ENCODE peak calls at places on chromosomes 5 and 9, in five cellular contexts. P, W, U, G and C are unnamed samples.

GRCh38 chr9:106738109-106738508 is 124.9 kb upstream of the ZNF462 start:
- DNase-seq in P (no peak), W (no peak), U (no peak), G (no peak), C (no peak)

GRCh38 chr9:117616436-117616835 is 87.8 kb upstream of the TLR4 start:
- DNase-seq in P (no peak), W (no peak), U (no peak), G (no peak), C (no peak)

GRCh38 chr5:90529939-90530677 is 724 bp upstream of the LYSMD3 start:
- DNase-seq in P (no peak), W (no peak), U (peak), G (peak), C (peak)

GRCh38 chr5:65172486-65173129 is 309.1 kb downstream of the ADAMTS6 start:
- DNase-seq in P (no peak), W (peak), U (no peak), G (peak), C (no peak)

GRCh38 chr9:69168709-69169217 is 5.3 kb upstream of the TJP2 start:
- DNase-seq in P (no peak), W (peak), U (peak), G (no peak), C (no peak)

GRCh38 chr9:16689352-16689938 is 181.0 kb downstream of the BNC2 start:
- DNase-seq in P (no peak), W (no peak), U (no peak), G (no peak), C (no peak)

GRCh38 chr9:129282308-129283211 is 104.5 kb upstream of the IER5L start:
- DNase-seq in P (no peak), W (no peak), U (peak), G (no peak), C (no peak)

GRCh38 chr5:148335259-148335658 is at the start of gene SPINK9:
- DNase-seq in P (no peak), W (no peak), U (no peak), G (no peak), C (no peak)

GRCh38 chr9:95018099-95018927 is 291.8 kb downstream of the AOPEP start:
- DNase-seq in P (no peak), W (no peak), U (peak), G (no peak), C (no peak)

GRCh38 chr9:37511006-37511714 is 25.4 kb downstream of the POLR1E start:
- DNase-seq in P (peak), W (no peak), U (peak), G (no peak), C (no peak)

GRCh38 chr5:121108725-121109124 is 644.6 kb downstream of the PRR16 start:
- DNase-seq in P (peak), W (no peak), U (no peak), G (no peak), C (no peak)

GRCh38 chr5:9058161-9058560 is 487.7 kb downstream of the SEMA5A start:
- DNase-seq in P (no peak), W (no peak), U (no peak), G (no peak), C (no peak)

GRCh38 chr5:76718381-76718832 is 2.5 kb downstream of the F2R start:
- DNase-seq in P (no peak), W (no peak), U (no peak), G (no peak), C (no peak)

GRCh38 chr9:110255417-110256141 is 728 bp downstream of the TXN start:
- DNase-seq in P (no peak), W (peak), U (peak), G (no peak), C (peak)

GRCh38 chr5:103475629-103476240 is 86.9 kb downstream of the NUDT12 start:
- DNase-seq in P (no peak), W (no peak), U (peak), G (no peak), C (no peak)

GRCh38 chr9:126533911-126534300 is 79.8 kb upstream of the LMX1B start:
- DNase-seq in P (no peak), W (no peak), U (no peak), G (no peak), C (no peak)

GRCh38 chr5:76082790-76083554 is at the start of gene SV2C:
- DNase-seq in P (no peak), W (peak), U (no peak), G (no peak), C (peak)

GRCh38 chr5:157180374-157181264 is at the start of gene ITK:
- DNase-seq in P (no peak), W (no peak), U (no peak), G (no peak), C (no peak)

GRCh38 chr9:109381011-109381729 is 60.3 kb upstream of the EPB41L4B start:
- DNase-seq in P (no peak), W (no peak), U (peak), G (no peak), C (peak)

GRCh38 chr9:16572005-16572727 is 298.3 kb downstream of the BNC2 start:
- DNase-seq in P (no peak), W (no peak), U (no peak), G (no peak), C (no peak)

GRCh38 chr9:3441197-3441816 is 84.5 kb downstream of the RFX3 start:
- DNase-seq in P (no peak), W (no peak), U (peak), G (peak), C (no peak)

GRCh38 chr5:65103674-65104035 is 334.9 kb downstream of the CWC27 start:
- DNase-seq in P (no peak), W (no peak), U (no peak), G (no peak), C (no peak)

GRCh38 chr5:169584998-169585451 is 1.5 kb downstream of the SPDL1 start:
- DNase-seq in P (no peak), W (no peak), U (no peak), G (no peak), C (no peak)

GRCh38 chr9:20985851-20986600 is 45.4 kb downstream of the HACD4 start:
- DNase-seq in P (no peak), W (no peak), U (no peak), G (no peak), C (no peak)

GRCh38 chr5:160198148-160198545 is 31.2 kb upstream of the FABP6 start:
- DNase-seq in P (no peak), W (no peak), U (no peak), G (no peak), C (no peak)

GRCh38 chr9:124881138-124881743 is 19.3 kb downstream of the ARPC5L start:
- DNase-seq in P (no peak), W (no peak), U (no peak), G (no peak), C (no peak)

GRCh38 chr9:77085416-77085815 is 66.0 kb downstream of the FOXB2 start:
- DNase-seq in P (no peak), W (no peak), U (no peak), G (no peak), C (no peak)

GRCh38 chr9:114855488-114855887 is 49.6 kb upstream of the TNFSF15 start:
- DNase-seq in P (no peak), W (no peak), U (no peak), G (no peak), C (no peak)

GRCh38 chr5:158236511-158237335 is 377.8 kb upstream of the CLINT1 start:
- DNase-seq in P (no peak), W (no peak), U (no peak), G (no peak), C (no peak)

GRCh38 chr5:137838976-137839375 is 28.7 kb upstream of the MYOT start:
- DNase-seq in P (no peak), W (no peak), U (no peak), G (no peak), C (no peak)

GRCh38 chr5:32585446-32586250 is at the start of gene SUB1:
- DNase-seq in P (peak), W (peak), U (peak), G (peak), C (peak)
- TF ChIP-seq POLR2A in P (peak), W (peak), U (peak), G (peak), C (peak)

GRCh38 chr5:175680463-175680862 is 22.6 kb downstream of the HRH2 start:
- DNase-seq in P (no peak), W (no peak), U (no peak), G (no peak), C (no peak)

GRCh38 chr5:175681975-175682354 is 24.1 kb downstream of the HRH2 start:
- DNase-seq in P (no peak), W (no peak), U (no peak), G (no peak), C (no peak)

GRCh38 chr5:175678074-175678473 is 20.2 kb downstream of the HRH2 start:
- DNase-seq in P (no peak), W (no peak), U (no peak), G (no peak), C (no peak)

GRCh38 chr5:175681045-175681974 is 23.4 kb downstream of the HRH2 start:
- DNase-seq in P (no peak), W (no peak), U (no peak), G (no peak), C (no peak)

DNA sequence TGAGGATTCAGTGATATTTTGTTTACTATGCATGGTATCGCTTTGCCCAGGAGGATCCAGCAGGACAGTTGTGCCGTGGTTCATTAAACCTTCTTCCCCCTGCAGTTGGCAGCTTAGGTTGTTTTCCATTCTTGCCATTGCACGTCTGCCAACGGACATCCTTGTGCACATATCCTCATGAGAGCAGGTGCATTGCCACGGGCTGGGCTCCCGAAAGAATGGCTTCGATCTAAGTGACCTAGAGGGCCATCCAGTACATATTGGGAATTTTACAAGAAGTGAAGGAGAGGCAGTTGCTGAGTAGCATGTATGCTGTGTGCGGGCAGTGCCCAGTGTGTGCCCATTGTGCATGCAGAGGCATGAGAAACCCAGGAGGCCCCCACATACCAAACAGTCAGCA is 22.1 kb downstream of the HRH2 start:
- DNase-seq in P (no peak), W (no peak), U (no peak), G (no peak), C (no peak)
- TF ChIP-seq POLR2AphosphoS5 in P (no peak), W (no peak), U (no peak), G (no peak), C (no peak)

GRCh38 chr5:143657814-143658395 is 154.1 kb upstream of the HMHB1 start:
- DNase-seq in P (no peak), W (no peak), U (peak), G (no peak), C (no peak)
- TF ChIP-seq TAF1 in P (no peak), W (no peak), U (no peak), G (no peak), C (no peak)

DNA sequence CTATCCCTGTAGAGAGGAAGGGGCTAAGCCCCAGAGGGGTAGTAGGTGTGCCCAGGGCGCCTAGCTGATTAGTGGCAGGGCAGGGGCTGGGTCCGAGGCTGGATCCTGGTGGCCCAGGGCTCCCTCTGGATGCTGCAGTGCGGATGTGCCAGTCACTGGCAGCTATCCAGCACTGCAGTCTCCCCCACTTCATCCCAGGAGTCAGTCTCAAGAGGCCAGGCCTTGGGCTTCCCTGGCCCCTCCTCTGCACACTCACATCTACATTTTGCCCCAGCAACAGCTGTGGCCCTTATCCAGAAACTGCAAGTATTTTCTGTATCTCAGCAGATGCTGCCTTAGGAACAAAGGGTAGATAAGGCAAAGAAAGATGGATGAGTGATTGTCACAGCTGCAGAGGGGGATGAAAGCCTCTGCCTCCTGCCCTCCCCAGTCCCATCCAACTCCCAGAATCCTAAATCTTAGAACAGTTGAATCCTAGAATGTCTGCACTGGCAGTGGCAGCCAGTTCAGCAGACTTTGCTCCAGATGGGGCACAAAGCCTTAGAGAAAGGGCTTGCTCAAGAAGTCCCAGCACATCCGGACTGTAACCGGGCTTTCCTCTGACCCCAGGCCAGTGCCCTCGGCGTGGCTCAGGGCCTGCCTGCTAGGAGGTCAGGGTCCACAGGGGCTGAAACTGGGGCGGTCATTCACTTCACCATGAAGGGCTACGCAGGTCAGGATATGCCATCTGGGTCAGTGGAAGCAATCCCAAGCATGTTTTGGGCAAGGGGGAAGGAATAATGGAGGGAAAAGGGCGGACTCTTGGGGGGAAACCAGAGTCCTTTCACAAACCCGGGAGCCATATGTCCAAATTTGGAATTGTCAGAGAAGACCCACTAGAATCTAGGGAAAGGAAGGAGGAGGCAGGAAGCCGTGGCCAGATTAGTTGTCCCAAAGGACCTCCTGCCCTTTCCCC is 1.5 kb downstream of the ANXA6 start:
- DNase-seq in P (no peak), W (no peak), U (peak), G (no peak), C (no peak)
- TF ChIP-seq POLR2A in P (no peak), W (no peak), U (peak), G (peak), C (peak)

GRCh38 chr5:67246108-67246507 is 49.5 kb upstream of the CD180 start:
- DNase-seq in P (no peak), W (no peak), U (peak), G (peak), C (no peak)
- TF ChIP-seq POLR2AphosphoS5 in P (no peak), W (no peak), U (no peak), G (no peak), C (no peak)

GRCh38 chr9:123309611-123310010 is 41.2 kb upstream of the STRBP start:
- DNase-seq in P (no peak), W (no peak), U (no peak), G (no peak), C (no peak)
- TF ChIP-seq TAF1 in P (no peak), W (no peak), U (no peak), G (no peak), C (no peak)

GRCh38 chr9:98254236-98255063 is 999 bp downstream of the TBC1D2 start:
- DNase-seq in P (no peak), W (no peak), U (no peak), G (no peak), C (no peak)

GRCh38 chr9:98255064-98255577 is 328 bp downstream of the TBC1D2 start:
- DNase-seq in P (no peak), W (no peak), U (no peak), G (no peak), C (no peak)

GRCh38 chr9:98256632-98257218 is 1.3 kb upstream of the TBC1D2 start:
- DNase-seq in P (no peak), W (no peak), U (no peak), G (no peak), C (no peak)

GRCh38 chr9:98253563-98253962 is 1.9 kb downstream of the TBC1D2 start:
- DNase-seq in P (no peak), W (no peak), U (no peak), G (no peak), C (no peak)

GRCh38 chr9:98255578-98256296 is at the start of gene TBC1D2:
- DNase-seq in P (peak), W (peak), U (peak), G (peak), C (peak)
- TF ChIP-seq POLR2A in P (no peak), W (peak), U (peak), G (peak), C (peak)

GRCh38 chr5:55517804-55518203 is 17.0 kb downstream of the PLPP1 start:
- DNase-seq in P (no peak), W (no peak), U (no peak), G (no peak), C (no peak)
- TF ChIP-seq POLR2AphosphoS5 in P (no peak), W (no peak), U (no peak), G (no peak), C (no peak)

DNA sequence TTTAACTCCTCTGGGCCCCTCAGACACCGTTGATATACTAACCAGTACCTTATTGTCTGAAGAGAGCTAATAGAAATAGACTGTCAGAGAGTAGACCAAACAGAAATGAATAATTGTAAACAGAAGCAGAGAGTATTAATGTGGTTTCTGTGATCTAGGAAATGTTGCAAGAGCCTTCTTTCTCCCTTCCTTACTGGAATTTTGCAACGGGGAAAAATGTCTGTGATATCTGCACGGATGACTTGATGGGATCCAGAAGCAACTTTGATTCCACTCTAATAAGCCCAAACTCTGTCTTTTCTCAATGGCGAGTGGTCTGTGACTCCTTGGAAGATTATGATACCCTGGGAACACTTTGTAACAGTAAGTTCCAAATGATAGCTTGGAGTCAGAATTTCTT is 5.1 kb downstream of the TYRP1 start:
- DNase-seq in P (no peak), W (no peak), U (no peak), G (no peak), C (no peak)
- TF ChIP-seq TAF1 in P (no peak), W (no peak), U (no peak), G (no peak), C (no peak)